ENCODE peak calls at places on chromosomes 7 and 10, in six cellular contexts. E is A549, C is IMR-90, Y is uterus, R is right lobe of liver, T is K562. V is an unnamed sample. For H3K4me1, the result is how much of the 10 kb centered on the place peaks cover.

GRCh38 chr10:511849-512191 is 177.6 kb downstream of the DIP2C start:
- DNase-seq in C (no peak), E (no peak), T (no peak), R (no peak), Y (no peak), V (no peak)

GRCh38 chr7:150904342-150904909 is 52.1 kb downstream of the AOC1 start:
- DNase-seq in T (peak), E (no peak), R (peak), C (no peak), Y (no peak), V (no peak)

GRCh38 chr7:116511552-116512523 is 12.3 kb downstream of the CAV2 start:
- DNase-seq in T (peak), C (peak), R (no peak), E (peak), Y (peak), V (peak)

GRCh38 chr10:79052311-79053080 is 16.3 kb upstream of the ZMIZ1 start:
- DNase-seq in R (peak), C (no peak), T (peak), E (peak), Y (peak), V (peak)

GRCh38 chr10:65320256-65321026 is 1605.4 kb upstream of the LRRTM3 start:
- DNase-seq in T (no peak), R (no peak), C (no peak), E (no peak), Y (no peak), V (no peak)

GRCh38 chr10:88064608-88065383 is 201.4 kb downstream of the PTEN start:
- DNase-seq in C (peak), E (no peak), T (no peak), Y (peak), R (peak), V (peak)

GRCh38 chr10:101611506-101611905 is 23.4 kb downstream of the DPCD start:
- DNase-seq in E (no peak), R (no peak), Y (no peak), T (no peak), C (peak), V (no peak)

GRCh38 chr10:102814873-102815661 is 22.1 kb downstream of the CYP17A1 start:
- DNase-seq in E (no peak), Y (peak), T (no peak), C (peak), R (peak), V (peak)

GRCh38 chr7:22934473-22935065 is 79.4 kb downstream of the HYCC1 start:
- DNase-seq in T (no peak), C (peak), Y (no peak), E (no peak), R (no peak), V (no peak)

DNA sequence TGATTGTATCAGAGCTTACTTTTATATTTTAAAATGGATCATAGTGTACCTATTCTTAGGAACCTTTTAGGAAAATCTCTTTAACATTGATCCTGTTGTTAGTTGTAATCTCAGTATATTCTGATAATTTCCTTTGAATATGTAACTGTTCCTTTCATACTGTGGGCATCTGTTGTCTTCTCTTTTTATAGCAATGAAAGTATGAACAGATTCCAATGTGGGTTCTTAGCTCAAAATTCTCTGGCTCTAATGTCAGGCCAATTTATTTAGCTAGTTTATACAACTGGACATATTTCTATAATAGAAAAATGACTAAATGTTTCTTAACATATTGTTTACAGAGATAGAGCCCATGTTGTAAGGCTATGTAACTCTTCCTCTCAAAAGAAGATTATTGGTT is 363.1 kb downstream of the AUTS2 start:
- DNase-seq in T (no peak), R (no peak), C (no peak), E (no peak), Y (no peak), V (no peak)
- H3K4me1 ChIP-seq in T (under half), R (under half), C (under half), E (under half), Y (under half), V (under half)

GRCh38 chr10:58335306-58336005 is 650 bp downstream of the UBE2D1 start:
- DNase-seq in T (peak), Y (no peak), C (peak), E (peak), R (peak), V (peak)

GRCh38 chr10:58336242-58336641 is 1.4 kb downstream of the UBE2D1 start:
- DNase-seq in R (no peak), C (no peak), Y (no peak), E (no peak), T (no peak), V (no peak)

GRCh38 chr10:58330397-58330796 is 4.4 kb upstream of the UBE2D1 start:
- DNase-seq in T (no peak), Y (no peak), E (no peak), R (no peak), C (no peak), V (no peak)

DNA sequence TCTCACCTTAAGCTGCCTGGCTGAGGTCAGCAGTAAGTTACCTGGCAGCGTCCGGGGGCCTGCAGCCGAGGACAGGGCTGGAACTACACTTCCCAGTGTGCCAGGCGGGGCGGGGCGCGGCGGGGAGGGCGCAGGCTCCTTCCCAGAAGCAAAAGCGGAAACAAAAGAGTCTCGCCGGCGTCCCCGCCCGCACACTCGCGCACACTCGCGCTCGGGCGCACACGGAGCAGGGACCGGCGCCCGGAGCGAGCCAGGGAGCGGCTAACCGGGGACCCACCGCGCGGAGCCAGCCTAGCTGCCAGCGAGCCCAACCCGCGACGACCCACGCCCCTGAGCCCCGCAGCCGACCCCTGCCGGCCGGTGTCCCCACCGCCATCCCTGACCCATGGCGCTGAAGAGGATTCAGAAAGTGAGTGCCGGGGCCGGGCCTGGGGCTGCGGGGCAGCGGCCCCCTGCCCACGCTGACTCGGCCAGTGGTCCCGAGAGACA is at the start of gene UBE2D1:
- DNase-seq in E (peak), R (peak), C (peak), T (peak), Y (peak), V (peak)
- TF ChIP-seq POLR2A in E (peak), R (peak), C (peak), T (peak), Y (peak), V (peak)

GRCh38 chr7:84714765-84715164 is 472.1 kb downstream of the SEMA3D start:
- DNase-seq in R (no peak), Y (no peak), C (no peak), E (no peak), T (no peak), V (no peak)
- H3K4me3 ChIP-seq in R (no peak), Y (no peak), C (no peak), E (no peak), T (no peak), V (no peak)

GRCh38 chr10:22677333-22677732 is 37.0 kb downstream of the PIP4K2A start:
- DNase-seq in T (no peak), C (no peak), E (no peak), Y (no peak), R (no peak), V (no peak)

GRCh38 chr10:22681783-22682183 is 32.6 kb downstream of the PIP4K2A start:
- DNase-seq in R (no peak), Y (no peak), T (peak), E (peak), C (peak), V (no peak)

GRCh38 chr10:22682237-22683192 is 31.9 kb downstream of the PIP4K2A start:
- DNase-seq in Y (no peak), T (no peak), E (peak), C (peak), R (no peak), V (no peak)

GRCh38 chr10:22681301-22681700 is 33.1 kb downstream of the PIP4K2A start:
- DNase-seq in Y (no peak), E (no peak), R (no peak), T (no peak), C (no peak), V (no peak)

GRCh38 chr10:22679608-22680007 is 34.8 kb downstream of the PIP4K2A start:
- DNase-seq in Y (no peak), E (no peak), C (no peak), R (no peak), T (no peak), V (no peak)
- H3K4me1 ChIP-seq in Y (under half), E (under half), C (under half), R (under half), T (half or more), V (under half)

GRCh38 chr10:133335238-133336122 is 1.2 kb downstream of the CALY start:
- DNase-seq in C (peak), R (no peak), E (peak), Y (no peak), T (peak), V (peak)
- TF ChIP-seq POLR2A in C (no peak), R (no peak), E (no peak), Y (no peak), T (no peak), V (no peak)

V was measured in heart left ventricle.